ENCODE peak calls at places on chromosomes 16 and 17, in seven cellular contexts. H is foreskin fibroblast, K is cardiac fibroblast, U is fibroblast of pulmonary artery, A is activated T-helper 1 cell treated with Interleukin-2 at 50 U/mL for 16 hours, R is neuronal stem cell, G is T-helper 17 cell. M is an unnamed sample.
A peak's percentile ranks its signal among the peaks of the same experiment; 100 is the strongest.

GRCh38 chr17:55458977-55459376 is 37.3 kb upstream of the MMD start:
- DNase-seq in A (no peak), G (no peak), U (peak; percentile 57), K (peak; percentile 31), R (no peak), H (peak; percentile 87), M (no peak)

GRCh38 chr17:40415390-40415789 is 2.3 kb downstream of the TOP2A start:
- DNase-seq in K (peak; percentile 68), A (no peak), U (peak; percentile 70), R (no peak), H (peak; percentile 66), G (no peak), M (peak; percentile 39)

GRCh38 chr17:65074778-65075250 is 18.3 kb upstream of the GNA13 start:
- DNase-seq in K (peak; percentile 76), H (peak; percentile 48), G (no peak), U (peak; percentile 57), A (no peak), R (no peak), M (no peak)

GRCh38 chr16:56189990-56190902 is 1.0 kb upstream of the GNAO1 start:
- DNase-seq in K (no peak), R (peak; percentile 43), A (no peak), U (peak; percentile 6), G (no peak), H (peak; percentile 31), M (no peak)

GRCh38 chr17:73048170-73048569 is 44.3 kb downstream of the SLC39A11 start:
- DNase-seq in A (no peak), U (no peak), K (no peak), R (no peak), H (no peak), G (no peak), M (no peak)

GRCh38 chr17:32487460-32488176 is 825 bp downstream of the CDK5R1 start:
- DNase-seq in K (peak; percentile 12), A (no peak), G (no peak), R (peak; percentile 23), U (no peak), H (peak; percentile 35), M (no peak)

GRCh38 chr16:83813818-83814653 is 6.3 kb downstream of the HSBP1 start:
- DNase-seq in U (peak; percentile 62), G (no peak), A (no peak), H (peak; percentile 74), K (peak; percentile 72), R (peak; percentile 50), M (no peak)

GRCh38 chr17:50022463-50023130 is 27.6 kb upstream of the DLX3 start:
- DNase-seq in G (no peak), A (no peak), R (no peak), U (no peak), K (no peak), H (no peak), M (no peak)

GRCh38 chr17:40068917-40069750 is 6.4 kb downstream of the THRA start:
- DNase-seq in G (peak; percentile 62), K (peak; percentile 92), H (peak; percentile 96), U (peak; percentile 86), A (peak; percentile 63), R (no peak), M (peak; percentile 72)

GRCh38 chr16:79997257-79997656 is 396.7 kb upstream of the MAF start:
- DNase-seq in G (no peak), U (peak; percentile 13), K (no peak), H (peak; percentile 3), A (no peak), R (no peak), M (no peak)